ENCODE peak calls at places on chromosome 9, in nine cellular contexts. Z is K562, X is Panc1, P is stomach, G is spleen, R is transverse colon, I is GM23338, L is prostate gland, K is sigmoid colon. H is an unnamed sample. For H3K4me1, the result is how much of the 10 kb centered on the place peaks cover.

GRCh38 chr9:115118471-115119156 is 657 bp upstream of the TNC start:
- DNase-seq in K (peak), R (peak), Z (peak), X (no peak), I (peak), P (peak), L (peak), G (peak), H (peak)

GRCh38 chr9:90841615-90842014 is 40.0 kb downstream of the SYK start:
- DNase-seq in Z (no peak), X (no peak), K (no peak), G (no peak), L (no peak), R (no peak), P (no peak), I (no peak), H (no peak)

GRCh38 chr9:118595719-118596305 is 773.4 kb downstream of the BRINP1 start:
- DNase-seq in X (no peak), P (no peak), L (peak), G (no peak), K (peak), I (peak), Z (no peak), R (peak), H (no peak)

GRCh38 chr9:22119537-22120167 is 110.5 kb upstream of the CDKN2B start:
- DNase-seq in R (no peak), X (no peak), K (no peak), G (no peak), L (no peak), I (peak), P (no peak), Z (no peak), H (no peak)

GRCh38 chr9:129558551-129559505 is 62.1 kb downstream of the C9orf50 start:
- DNase-seq in G (no peak), X (no peak), L (no peak), P (peak), K (no peak), I (peak), Z (no peak), R (no peak), H (no peak)

GRCh38 chr9:74742792-74743389 is 144.8 kb downstream of the TRPM6 start:
- DNase-seq in I (peak), X (no peak), K (no peak), Z (peak), R (peak), P (no peak), L (no peak), G (no peak), H (no peak)

GRCh38 chr9:107312651-107313050 is 29.6 kb downstream of the RAD23B start:
- DNase-seq in I (peak), G (no peak), X (no peak), K (no peak), Z (no peak), P (no peak), L (no peak), R (no peak), H (no peak)

GRCh38 chr9:112867275-112867991 is 23.2 kb downstream of the SLC46A2 start:
- DNase-seq in Z (peak), R (peak), I (peak), K (no peak), G (no peak), L (no peak), X (no peak), P (no peak), H (no peak)

GRCh38 chr9:13607746-13608445 is 328.4 kb upstream of the MPDZ start:
- DNase-seq in K (no peak), G (no peak), P (no peak), L (peak), X (no peak), R (no peak), Z (no peak), I (peak), H (no peak)

GRCh38 chr9:37902804-37903580 is 935 bp downstream of the SLC25A51 start:
- DNase-seq in Z (peak), K (no peak), G (peak), L (no peak), I (no peak), R (no peak), X (no peak), P (no peak), H (peak)

GRCh38 chr9:77751341-77752091 is 103.4 kb upstream of the GNA14 start:
- DNase-seq in P (no peak), K (no peak), G (no peak), I (peak), L (peak), R (no peak), Z (peak), X (no peak), H (no peak)

GRCh38 chr9:133792721-133793470 is 54.7 kb upstream of the SARDH start:
- DNase-seq in R (peak), K (peak), P (peak), I (peak), X (peak), G (peak), Z (peak), L (peak), H (peak)

GRCh38 chr9:130426883-130427282 is 17.9 kb upstream of the ASS1 start:
- DNase-seq in L (peak), R (peak), X (no peak), K (no peak), G (no peak), P (no peak), Z (no peak), I (no peak), H (no peak)

GRCh38 chr9:137504432-137504777 is 45.3 kb upstream of the NSMF start:
- DNase-seq in I (no peak), P (no peak), K (no peak), L (no peak), Z (no peak), G (peak), R (no peak), X (no peak), H (no peak)

GRCh38 chr9:71725590-71726338 is 42.5 kb downstream of the CEMIP2 start:
- DNase-seq in I (no peak), R (no peak), K (no peak), L (peak), P (no peak), Z (peak), G (no peak), X (peak), H (no peak)

GRCh38 chr9:126932871-126933321 is 18.3 kb downstream of the RALGPS1 start:
- DNase-seq in R (no peak), X (no peak), G (no peak), I (peak), P (no peak), K (no peak), Z (no peak), L (no peak), H (no peak)

GRCh38 chr9:37999501-38000189 is 69.4 kb downstream of the SHB start:
- DNase-seq in L (no peak), K (no peak), X (no peak), P (no peak), R (no peak), I (no peak), G (no peak), Z (no peak), H (no peak)

GRCh38 chr9:35748858-35749514 is at the start of the genes GBA2 and RGP1:
- DNase-seq in X (no peak), G (peak), Z (peak), P (peak), L (peak), K (peak), I (peak), R (peak), H (peak)

GRCh38 chr9:34254141-34254913 is 74.7 kb downstream of the KIF24 start:
- DNase-seq in X (peak), L (no peak), R (no peak), P (no peak), G (no peak), K (peak), I (no peak), Z (no peak), H (no peak)

GRCh38 chr9:36268007-36268427 is 9.8 kb upstream of the GNE start:
- DNase-seq in G (no peak), K (no peak), X (no peak), P (no peak), Z (no peak), R (no peak), L (no peak), I (no peak), H (no peak)

GRCh38 chr9:21434202-21435014 is 5.8 kb upstream of the IFNA1 start:
- DNase-seq in L (no peak), X (no peak), I (peak), P (peak), K (no peak), Z (no peak), R (peak), G (no peak), H (no peak)

GRCh38 chr9:85212887-85213286 is 528.9 kb downstream of the AGTPBP1 start:
- DNase-seq in I (no peak), R (peak), G (no peak), Z (peak), P (no peak), K (no peak), L (no peak), X (no peak), H (no peak)

GRCh38 chr9:68552700-68553099 is 12.0 kb upstream of the TMEM252 start:
- DNase-seq in R (no peak), Z (no peak), K (no peak), L (no peak), P (no peak), G (no peak), X (no peak), I (no peak), H (no peak)

GRCh38 chr9:111621895-111622480 is 9.1 kb upstream of the DNAJC25 start:
- DNase-seq in P (peak), R (peak), X (peak), K (no peak), L (peak), I (peak), G (no peak), Z (peak), H (no peak)

GRCh38 chr9:71665247-71665646 is 103.1 kb downstream of the CEMIP2 start:
- DNase-seq in G (no peak), P (no peak), K (no peak), L (no peak), I (no peak), Z (no peak), R (no peak), X (no peak), H (no peak)

GRCh38 chr9:2181794-2182193 is 166.6 kb downstream of the SMARCA2 start:
- DNase-seq in P (peak), Z (peak), L (no peak), X (no peak), I (peak), K (no peak), R (peak), G (no peak), H (no peak)

GRCh38 chr9:134570151-134570621 is 71.4 kb upstream of the COL5A1 start:
- DNase-seq in X (no peak), I (no peak), L (no peak), P (peak), G (peak), R (no peak), Z (no peak), K (peak), H (peak)

GRCh38 chr9:97853844-97854695 is 1.0 kb downstream of the FOXE1 start:
- DNase-seq in K (no peak), P (no peak), R (no peak), I (peak), Z (no peak), X (no peak), G (peak), L (no peak), H (no peak)

GRCh38 chr9:75855509-75855908 is 35.0 kb upstream of the PCSK5 start:
- DNase-seq in K (no peak), I (peak), R (peak), L (no peak), Z (peak), X (no peak), G (no peak), P (no peak), H (no peak)

GRCh38 chr9:137178939-137179630 is 7.2 kb upstream of the TMEM210 start:
- DNase-seq in K (no peak), P (no peak), I (no peak), L (no peak), Z (no peak), G (no peak), X (no peak), R (no peak), H (no peak)

GRCh38 chr9:114472765-114473446 is 32.4 kb downstream of the WHRN start:
- DNase-seq in L (peak), P (no peak), K (no peak), G (no peak), X (no peak), I (no peak), Z (no peak), R (no peak), H (no peak)

GRCh38 chr9:9341203-9341602 is 1271.6 kb downstream of the PTPRD start:
- DNase-seq in R (no peak), K (no peak), X (no peak), P (no peak), Z (no peak), I (peak), G (no peak), L (no peak), H (no peak)

GRCh38 chr9:81619353-81620008 is 69.9 kb downstream of the TLE1 start:
- DNase-seq in L (no peak), G (no peak), K (no peak), Z (no peak), I (no peak), P (no peak), X (no peak), R (no peak), H (no peak)

GRCh38 chr9:22446589-22446949 is at the start of gene DMRTA1:
- DNase-seq in P (peak), I (peak), G (peak), X (no peak), R (peak), L (peak), K (peak), Z (no peak), H (peak)

DNA sequence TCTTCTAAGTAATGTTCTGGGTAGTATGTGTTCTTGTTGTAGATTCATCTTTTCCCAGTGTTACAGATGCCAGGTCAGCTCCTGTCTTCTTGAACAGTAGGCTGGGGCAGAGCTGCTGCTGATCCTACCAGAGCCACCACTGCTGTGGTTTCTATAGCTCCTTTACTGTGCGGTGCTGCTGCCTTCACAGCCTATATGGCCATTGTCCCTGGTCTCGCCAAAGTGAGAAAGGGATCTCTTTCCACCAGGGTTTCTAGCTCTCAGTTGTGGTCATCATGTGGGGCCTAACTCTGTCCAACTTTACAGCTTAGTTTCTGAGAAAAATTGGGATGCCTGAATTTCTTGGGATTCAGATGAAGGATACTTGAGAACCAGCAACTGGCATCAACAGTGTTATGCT is 70.9 kb upstream of the CER1 start:
- DNase-seq in I (no peak), K (no peak), L (no peak), X (no peak), Z (no peak), P (no peak), G (no peak), R (no peak), H (no peak)
- TF ChIP-seq POLR2AphosphoS5 in I (no peak), K (no peak), L (no peak), X (no peak), Z (no peak), P (no peak), G (no peak), R (no peak), H (no peak)

GRCh38 chr9:123517512-123517911 is 161.5 kb downstream of the CRB2 start:
- DNase-seq in L (no peak), G (no peak), Z (no peak), R (no peak), K (no peak), I (no peak), P (no peak), X (no peak), H (no peak)
- H3K4me3 ChIP-seq in L (no peak), G (no peak), Z (no peak), R (no peak), K (no peak), I (no peak), P (no peak), X (no peak), H (no peak)

GRCh38 chr9:4461434-4461833 is 28.8 kb upstream of the SLC1A1 start:
- DNase-seq in Z (no peak), L (no peak), K (no peak), G (no peak), X (no peak), R (no peak), I (no peak), P (no peak), H (no peak)

GRCh38 chr9:4463824-4464223 is 26.4 kb upstream of the SLC1A1 start:
- DNase-seq in I (no peak), R (no peak), P (no peak), G (no peak), Z (no peak), X (no peak), K (no peak), L (no peak), H (no peak)

GRCh38 chr9:4465910-4466309 is 24.4 kb upstream of the SLC1A1 start:
- DNase-seq in I (no peak), P (no peak), K (no peak), X (no peak), R (no peak), G (no peak), Z (no peak), L (no peak), H (no peak)

DNA sequence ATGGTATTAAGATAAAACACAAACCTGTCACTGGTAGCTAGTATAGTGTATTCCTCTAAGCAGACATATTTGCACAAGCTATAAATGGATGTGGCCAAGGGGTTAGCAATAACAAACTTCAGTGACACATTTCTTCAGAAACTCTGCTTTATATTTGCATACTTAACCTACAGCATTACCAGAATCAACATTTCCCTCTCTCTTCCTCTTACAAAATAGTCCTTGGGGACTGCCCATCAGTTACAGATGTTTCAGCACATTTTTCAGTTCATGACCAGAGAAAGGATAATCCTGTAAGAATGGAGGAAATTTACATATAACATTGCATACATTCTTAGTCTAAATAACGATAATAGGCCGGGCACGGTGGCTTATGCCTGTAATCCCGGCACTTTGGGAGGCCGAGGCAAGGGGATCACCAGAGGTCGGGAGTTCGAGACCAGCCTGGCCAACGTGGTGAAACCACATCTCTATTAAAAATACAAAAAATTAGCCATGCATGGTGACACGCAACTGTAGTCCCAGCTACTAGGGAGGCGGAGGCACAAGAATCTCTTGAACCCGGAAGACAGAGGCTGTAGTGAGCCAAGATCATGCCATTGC is 25.3 kb upstream of the SLC1A1 start:
- DNase-seq in L (no peak), X (no peak), P (no peak), K (no peak), G (no peak), Z (no peak), I (no peak), R (no peak), H (no peak)
- H3K4me1 ChIP-seq in L (under half), X (under half), P (under half), K (under half), G (under half), Z (under half), I (under half), R (under half), H (under half)

DNA sequence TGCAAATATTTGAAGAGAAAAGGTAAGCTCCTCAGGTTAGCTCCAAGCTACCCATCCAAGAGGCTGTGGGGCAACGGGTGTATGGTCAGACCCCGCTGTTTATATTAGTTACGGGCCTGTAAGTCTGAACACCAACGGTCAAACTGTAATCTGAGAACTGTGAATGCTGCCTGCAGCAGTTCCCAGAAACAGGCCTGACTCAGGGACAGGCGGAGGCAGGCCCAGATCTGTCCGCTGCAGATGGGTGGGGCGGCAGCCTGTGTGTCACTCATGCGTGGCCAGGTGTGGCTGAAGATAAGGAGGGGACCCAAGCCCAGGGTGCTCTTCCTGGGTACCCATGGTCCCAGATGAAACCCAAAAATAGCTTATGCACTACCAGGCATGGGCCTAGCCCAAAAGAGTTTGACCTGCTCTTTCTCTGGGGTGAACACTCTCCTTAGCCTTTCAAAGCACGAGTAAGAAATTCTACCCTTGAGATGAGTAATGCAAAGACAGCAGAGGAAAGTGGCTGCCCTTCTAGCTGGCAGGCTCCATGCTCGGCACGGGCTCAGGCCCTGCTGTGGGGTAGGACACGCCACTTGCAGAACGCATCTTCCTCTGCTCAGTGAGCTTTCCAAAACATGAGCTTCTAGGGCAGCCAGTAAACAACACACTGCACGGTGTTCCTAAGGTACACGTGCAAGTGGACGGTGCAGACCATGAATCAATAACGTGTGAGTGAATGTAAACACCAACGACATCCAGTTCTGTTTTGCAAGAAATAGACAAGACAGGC is 9.1 kb downstream of the UBAC1 start:
- DNase-seq in L (peak), R (no peak), G (no peak), P (peak), I (no peak), X (no peak), Z (peak), K (no peak), H (no peak)
- TF ChIP-seq POLR2AphosphoS5 in L (peak), R (no peak), G (no peak), P (no peak), I (no peak), X (no peak), Z (peak), K (no peak), H (no peak)

GRCh38 chr9:100579665-100580064 is 1.8 kb downstream of the CAVIN4 start:
- DNase-seq in L (no peak), X (no peak), R (no peak), I (no peak), P (no peak), G (no peak), Z (no peak), K (no peak), H (no peak)
- H3K4me3 ChIP-seq in L (no peak), X (no peak), R (no peak), I (no peak), P (no peak), G (no peak), Z (no peak), K (no peak), H (no peak)

H was measured in suprapubic skin.